ENCODE peak calls at places on chromosomes 3 and 15, in seven cellular contexts. N is HepG2, K is NT2/D1, G is K562, I is H1, Z is HCT116, S is SK-N-SH. Y is an unnamed sample.
A peak's percentile ranks its signal among the peaks of the same experiment; 100 is the strongest.

GRCh38 chr3:133268772-133269171 is 131.1 kb upstream of the BFSP2 start:
- DNase-seq in N (no peak), K (no peak), G (no peak), I (no peak), Z (no peak), S (peak; percentile 53), Y (no peak)

GRCh38 chr15:38263996-38264395 is 11.4 kb downstream of the SPRED1 start:
- DNase-seq in N (no peak), K (no peak), G (no peak), I (no peak), Z (no peak), S (no peak), Y (no peak)

GRCh38 chr3:79140718-79141117 is 627.1 kb downstream of the ROBO1 start:
- DNase-seq in N (no peak), K (no peak), G (no peak), I (no peak), Z (no peak), S (no peak), Y (no peak)

GRCh38 chr3:33077976-33078375 is 19.0 kb downstream of the GLB1 start:
- DNase-seq in N (no peak), K (no peak), G (no peak), I (no peak), Z (no peak), S (no peak), Y (no peak)

GRCh38 chr15:81413851-81414250 is 39.8 kb upstream of the TMC3 start:
- DNase-seq in N (no peak), K (no peak), G (no peak), I (no peak), Z (no peak), S (no peak), Y (no peak)

GRCh38 chr3:147447224-147447623 is 38.1 kb downstream of the ZIC1 start:
- DNase-seq in N (no peak), K (no peak), G (no peak), I (no peak), Z (no peak), S (no peak), Y (no peak)

GRCh38 chr15:96693515-96693914 is 363.0 kb downstream of the NR2F2 start:
- DNase-seq in N (no peak), K (no peak), G (no peak), I (no peak), Z (no peak), S (no peak), Y (no peak)

GRCh38 chr15:100893964-100894295 is 14.3 kb downstream of the ALDH1A3 start:
- DNase-seq in N (no peak), K (no peak), G (no peak), I (no peak), Z (no peak), S (no peak), Y (no peak)

GRCh38 chr15:51203797-51204196 is 109.1 kb upstream of the TNFAIP8L3 start:
- DNase-seq in N (peak; percentile 4), K (no peak), G (no peak), I (no peak), Z (no peak), S (no peak), Y (no peak)

GRCh38 chr15:85870216-85871014 is 75.7 kb upstream of the KLHL25 start:
- DNase-seq in N (no peak), K (no peak), G (no peak), I (no peak), Z (no peak), S (no peak), Y (no peak)

GRCh38 chr15:85871545-85871944 is 76.8 kb upstream of the KLHL25 start:
- DNase-seq in N (no peak), K (no peak), G (no peak), I (no peak), Z (no peak), S (no peak), Y (no peak)

GRCh38 chr15:85874236-85874635 is 79.5 kb upstream of the KLHL25 start:
- DNase-seq in N (no peak), K (no peak), G (no peak), I (no peak), Z (no peak), S (no peak), Y (no peak)

GRCh38 chr15:85869124-85869523 is 74.4 kb upstream of the KLHL25 start:
- DNase-seq in N (no peak), K (no peak), G (no peak), I (no peak), Z (no peak), S (no peak), Y (no peak)

DNA sequence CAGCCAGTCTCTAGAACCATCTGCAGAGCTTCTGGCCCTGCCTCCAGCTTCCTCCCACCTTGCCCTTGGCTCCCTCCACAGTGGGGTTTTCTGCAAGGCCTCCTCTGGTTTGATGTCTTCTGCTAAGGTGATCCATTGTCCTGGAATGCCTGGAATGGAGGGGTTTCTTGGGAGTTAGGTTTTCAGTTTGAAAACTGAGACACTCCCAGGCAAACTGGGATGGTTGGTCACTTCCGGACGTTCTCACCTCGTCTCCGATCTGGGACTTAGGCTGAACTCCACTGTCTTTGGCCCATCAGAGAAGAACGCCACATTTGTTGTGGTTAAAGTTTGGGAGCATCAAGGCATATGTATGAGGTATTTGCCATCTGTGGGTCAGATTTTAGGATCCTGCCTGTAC is 77.4 kb upstream of the KLHL25 start:
- DNase-seq in N (no peak), K (no peak), G (no peak), I (no peak), Z (no peak), S (no peak), Y (no peak)
- TF ChIP-seq YY1 in N (no peak), K (no peak), G (no peak), I (no peak), Z (no peak), S (no peak), Y (no peak)

DNA sequence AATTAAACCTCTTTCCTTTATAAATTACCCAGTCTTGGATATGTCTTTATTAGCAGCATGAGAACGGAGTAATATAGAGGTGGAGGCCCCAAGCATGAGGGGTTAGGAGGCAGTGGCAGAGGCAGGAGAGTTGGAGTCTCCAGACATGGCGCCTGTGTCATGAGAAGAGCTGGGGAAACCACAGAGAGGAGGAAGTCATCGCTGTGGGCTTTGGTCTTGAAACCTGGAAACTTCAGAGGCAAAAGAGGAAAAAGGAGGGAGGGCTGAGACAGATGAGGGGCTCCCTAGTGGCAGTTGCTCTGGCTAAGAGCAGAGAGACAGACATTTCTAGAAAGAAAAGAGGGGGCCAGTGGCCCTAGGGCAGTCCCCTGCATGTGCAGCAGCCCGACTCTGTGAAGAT is 108.0 kb upstream of the VEPH1 start:
- DNase-seq in N (no peak), K (no peak), G (no peak), I (no peak), Z (no peak), S (no peak), Y (no peak)
- TF ChIP-seq YY1 in N (no peak), K (no peak), G (no peak), I (no peak), Z (no peak), S (no peak), Y (no peak)

GRCh38 chr3:3020209-3020608 is 90.0 kb downstream of the IL5RA start:
- DNase-seq in N (no peak), K (no peak), G (no peak), I (no peak), Z (no peak), S (no peak), Y (no peak)
- TF ChIP-seq YY1 in N (no peak), K (no peak), G (no peak), I (no peak), Z (no peak), S (no peak), Y (no peak)

GRCh38 chr3:37138816-37139215 is 35.6 kb downstream of the LRRFIP2 start:
- DNase-seq in N (peak; percentile 46), K (no peak), G (no peak), I (no peak), Z (no peak), S (no peak), Y (no peak)

GRCh38 chr3:37141676-37142075 is 32.7 kb downstream of the LRRFIP2 start:
- DNase-seq in N (no peak), K (no peak), G (no peak), I (no peak), Z (no peak), S (no peak), Y (no peak)

GRCh38 chr3:37137516-37137915 is 36.9 kb downstream of the LRRFIP2 start:
- DNase-seq in N (no peak), K (no peak), G (no peak), I (no peak), Z (no peak), S (no peak), Y (no peak)

GRCh38 chr3:37140899-37141541 is 33.4 kb downstream of the LRRFIP2 start:
- DNase-seq in N (no peak), K (no peak), G (no peak), I (no peak), Z (no peak), S (no peak), Y (no peak)

DNA sequence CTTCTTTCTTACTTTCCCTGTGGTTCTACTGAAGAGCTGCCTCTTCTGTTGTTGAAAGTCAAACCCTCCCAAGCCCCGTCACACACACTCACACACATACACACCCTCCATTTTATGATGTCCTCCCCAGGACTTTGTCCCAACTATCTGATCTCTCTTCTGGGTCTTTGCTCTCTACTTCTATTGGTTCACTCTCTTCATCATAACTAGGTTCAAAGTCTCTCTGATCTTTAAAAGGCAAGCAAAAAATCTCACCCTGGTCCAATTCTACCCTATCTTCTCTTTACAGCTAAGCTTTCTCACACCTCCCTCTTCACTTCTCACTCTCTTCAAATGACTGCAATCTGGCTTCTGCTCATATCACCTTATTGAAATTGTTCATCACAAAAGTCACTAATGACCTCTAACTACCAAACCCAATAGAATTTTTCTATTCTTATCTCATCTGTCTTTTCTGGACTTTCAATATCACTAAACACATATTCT is 34.8 kb downstream of the LRRFIP2 start:
- DNase-seq in N (peak; percentile 37), K (no peak), G (no peak), I (no peak), Z (no peak), S (no peak), Y (no peak)
- TF ChIP-seq YY1 in N (no peak), K (no peak), G (no peak), I (no peak), Z (no peak), S (no peak), Y (no peak)

GRCh38 chr15:73573572-73573971 is 59.6 kb downstream of the NPTN start:
- DNase-seq in N (no peak), K (no peak), G (no peak), I (no peak), Z (no peak), S (no peak), Y (no peak)

GRCh38 chr15:73572296-73572695 is 60.9 kb downstream of the NPTN start:
- DNase-seq in N (no peak), K (no peak), G (no peak), I (no peak), Z (no peak), S (no peak), Y (no peak)

GRCh38 chr15:73578036-73578435 is 55.2 kb downstream of the NPTN start:
- DNase-seq in N (no peak), K (no peak), G (no peak), I (no peak), Z (no peak), S (no peak), Y (no peak)

GRCh38 chr15:73573071-73573470 is 60.1 kb downstream of the NPTN start:
- DNase-seq in N (no peak), K (no peak), G (no peak), I (no peak), Z (no peak), S (no peak), Y (no peak)

GRCh38 chr15:73575636-73576247 is 57.4 kb downstream of the NPTN start:
- DNase-seq in N (no peak), K (no peak), G (no peak), I (no peak), Z (no peak), S (no peak), Y (no peak)
- TF ChIP-seq YY1 in N (no peak), K (no peak), G (no peak), I (no peak), Z (no peak), S (no peak), Y (no peak)